ENCODE peak calls at places on chromosomes 5 and 9, in nine cellular contexts. K, J, G, H, L, T, D, X and R are unnamed samples.

GRCh38 chr9:122144836-122145235 is 14.7 kb downstream of the NDUFA8 start:
- DNase-seq in D (no peak), G (no peak), T (no peak), K (no peak), L (no peak), J (no peak), X (peak), H (no peak), R (no peak)

GRCh38 chr5:172620506-172620905 is 20.6 kb upstream of the NEURL1B start:
- DNase-seq in D (no peak), H (no peak), L (no peak), X (no peak), J (no peak), T (no peak), K (no peak), G (no peak), R (no peak)

GRCh38 chr5:150637245-150638052 is 3.0 kb upstream of the SYNPO start:
- DNase-seq in T (no peak), X (peak), J (no peak), H (no peak), D (no peak), G (no peak), L (peak), K (peak), R (no peak)

GRCh38 chr5:152097128-152097527 is 172.5 kb upstream of the GLRA1 start:
- DNase-seq in D (no peak), X (no peak), K (no peak), T (no peak), H (no peak), L (no peak), J (peak), G (no peak), R (no peak)

GRCh38 chr9:2726620-2727335 is 9.5 kb downstream of the KCNV2 start:
- DNase-seq in X (peak), G (no peak), J (no peak), L (no peak), K (no peak), H (no peak), D (no peak), T (no peak), R (no peak)

GRCh38 chr5:66958126-66958983 is 238.2 kb downstream of the CD180 start:
- DNase-seq in T (no peak), L (no peak), H (no peak), J (no peak), K (peak), X (peak), D (no peak), G (no peak), R (no peak)

GRCh38 chr5:112417931-112418358 is 1.1 kb downstream of the EPB41L4A start:
- DNase-seq in D (peak), T (peak), L (no peak), G (no peak), K (peak), J (peak), H (no peak), X (no peak), R (no peak)

GRCh38 chr9:69504058-69504457 is 168.1 kb downstream of the APBA1 start:
- DNase-seq in G (no peak), H (no peak), L (no peak), X (no peak), D (no peak), J (no peak), T (no peak), K (no peak), R (no peak)

GRCh38 chr9:38671748-38672147 is 48.2 kb downstream of the FAM240B start:
- DNase-seq in J (peak), L (no peak), T (no peak), X (no peak), G (no peak), K (no peak), H (no peak), D (peak), R (no peak)

GRCh38 chr5:56464935-56465756 is 232.0 kb upstream of the ANKRD55 start:
- DNase-seq in J (no peak), D (no peak), H (no peak), K (peak), X (no peak), L (peak), G (no peak), T (no peak), R (no peak)

GRCh38 chr5:19917588-19917987 is 70.4 kb downstream of the CDH18 start:
- DNase-seq in J (no peak), T (no peak), D (no peak), G (no peak), L (no peak), H (no peak), K (no peak), X (no peak), R (no peak)

GRCh38 chr5:141155540-141156374 is 5.9 kb downstream of the PCDHB6 start:
- DNase-seq in K (no peak), G (no peak), L (peak), T (no peak), H (no peak), D (no peak), X (no peak), J (no peak), R (no peak)

GRCh38 chr9:76704601-76705204 is 59.5 kb upstream of the PCA3 start:
- DNase-seq in X (peak), T (no peak), H (no peak), D (peak), K (peak), J (peak), G (peak), L (peak), R (no peak)

GRCh38 chr5:119951330-119951934 is 322.1 kb downstream of the FAM170A start:
- DNase-seq in X (no peak), L (no peak), H (no peak), D (no peak), J (no peak), G (no peak), K (no peak), T (no peak), R (no peak)

GRCh38 chr5:170270670-170271069 is 26.9 kb downstream of the LCP2 start:
- DNase-seq in K (no peak), L (no peak), X (no peak), T (no peak), J (no peak), D (no peak), G (no peak), H (peak), R (no peak)

GRCh38 chr5:170275376-170275994 is 22.1 kb downstream of the LCP2 start:
- DNase-seq in J (no peak), K (no peak), X (no peak), T (no peak), H (no peak), D (no peak), G (no peak), L (no peak), R (no peak)

GRCh38 chr5:170277953-170278352 is 19.6 kb downstream of the LCP2 start:
- DNase-seq in X (no peak), D (no peak), G (no peak), T (no peak), H (no peak), J (peak), K (no peak), L (no peak), R (no peak)

GRCh38 chr5:170269579-170269978 is 28.0 kb downstream of the LCP2 start:
- DNase-seq in T (no peak), L (no peak), J (no peak), G (no peak), X (no peak), H (peak), D (no peak), K (no peak), R (no peak)

DNA sequence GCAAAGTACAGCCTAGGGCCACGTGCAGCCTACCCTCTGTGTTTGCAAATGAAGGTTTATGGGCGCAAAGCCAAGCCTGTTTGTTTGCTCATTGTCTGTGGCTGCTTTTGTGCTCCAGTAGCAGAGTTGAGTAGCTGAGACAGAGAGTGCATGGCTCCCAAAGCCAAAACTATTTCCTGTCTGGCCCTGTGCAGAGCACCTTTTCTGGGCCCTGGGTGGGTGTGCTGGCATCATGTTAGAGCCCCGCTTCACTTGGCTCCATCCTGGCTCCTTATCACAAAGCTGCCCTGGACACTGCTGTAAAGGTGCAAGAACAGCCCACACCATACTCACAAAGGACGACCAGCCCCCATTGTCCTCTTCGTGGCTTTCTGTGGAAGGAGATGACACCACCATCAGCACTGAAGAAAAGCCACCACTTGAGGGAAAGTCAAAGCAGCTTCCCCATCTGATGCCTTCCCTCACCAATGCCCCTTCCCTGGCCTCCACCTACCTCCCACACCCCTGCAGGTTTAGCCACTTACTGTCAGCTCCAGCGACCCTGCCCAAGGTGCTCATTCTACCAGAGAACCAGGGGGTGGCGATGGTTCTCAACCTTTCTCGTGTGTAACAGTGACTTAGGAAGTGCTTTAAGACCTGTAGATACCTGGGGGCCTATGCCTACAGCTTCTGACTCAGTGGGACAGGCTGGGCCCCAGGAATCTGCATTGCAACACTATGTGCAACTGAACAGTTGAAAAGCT is 23.4 kb downstream of the LCP2 start:
- DNase-seq in L (peak), D (no peak), X (no peak), K (peak), H (no peak), G (no peak), T (no peak), J (peak), R (no peak)
- TF ChIP-seq CTCF in L (peak), D (peak), X (no peak), K (peak), H (peak), G (peak), T (peak), J (peak), R (peak)

GRCh38 chr9:22469928-22470544 is 23.4 kb downstream of the DMRTA1 start:
- DNase-seq in G (peak), T (no peak), D (no peak), L (peak), H (no peak), J (peak), X (peak), K (peak), R (no peak)
- TF ChIP-seq CTCF in G (peak), T (no peak), D (peak), L (peak), H (peak), J (peak), X (peak), K (peak), R (peak)

GRCh38 chr9:84667571-84668203 is 1.8 kb upstream of the NTRK2 start:
- DNase-seq in D (peak), T (no peak), K (no peak), G (peak), H (no peak), L (peak), J (peak), X (no peak), R (no peak)
- TF ChIP-seq CTCF in D (peak), T (no peak), K (peak), G (peak), H (no peak), L (no peak), J (peak), X (peak), R (peak)

GRCh38 chr5:16160706-16161105 is 18.9 kb downstream of the MARCHF11 start:
- DNase-seq in K (peak), G (peak), H (no peak), J (peak), D (peak), L (peak), X (peak), T (no peak), R (no peak)
- TF ChIP-seq CTCF in K (peak), G (peak), H (peak), J (peak), D (peak), L (peak), X (peak), T (no peak), R (peak)

DNA sequence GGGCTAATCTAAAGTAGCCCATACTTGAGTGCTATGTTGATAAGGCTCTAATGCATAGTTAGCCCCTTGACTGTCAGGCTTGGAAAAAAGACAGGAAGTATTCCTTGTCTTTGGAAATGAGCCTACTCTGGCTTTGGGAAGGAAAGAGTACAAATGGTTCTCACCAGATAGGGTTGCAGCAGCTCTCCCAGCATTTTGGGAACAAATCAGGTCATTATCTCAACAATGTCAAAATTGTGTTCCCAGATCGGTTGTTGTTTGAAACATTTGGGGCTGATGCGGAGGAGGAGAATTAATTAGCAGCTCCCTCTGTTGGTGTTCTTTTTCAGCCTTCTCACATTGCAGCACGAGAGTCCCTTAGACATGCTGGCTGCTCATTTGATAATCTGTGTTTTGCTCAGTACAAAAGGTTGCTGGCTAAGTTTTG is 294.7 kb upstream of the DMRT1 start:
- DNase-seq in T (no peak), K (peak), X (peak), J (peak), D (no peak), H (no peak), G (no peak), L (peak), R (no peak)
- TF ChIP-seq CTCF in T (no peak), K (peak), X (peak), J (no peak), D (no peak), H (no peak), G (peak), L (peak), R (peak)